ENCODE peak calls at places on chromosomes 3 and 15, in four cellular contexts. One of them, this sample, is unnamed.

GRCh38 chr3:27568393-27568792 is 84.2 kb upstream of the SLC4A7 start:
- DNase-seq in caudate nucleus: peak; percentile 6
- DNase-seq in upper lobe of left lung: peak; percentile 63
- DNase-seq in smooth muscle cell of the brain vasculature: no peak
- DNase-seq in this sample: peak; percentile 59

GRCh38 chr15:58190419-58190818 is 52.2 kb downstream of the AQP9 start:
- DNase-seq in caudate nucleus: no peak
- DNase-seq in upper lobe of left lung: no peak
- DNase-seq in smooth muscle cell of the brain vasculature: no peak
- DNase-seq in this sample: no peak

GRCh38 chr15:64180235-64180824 is 17.5 kb upstream of the PPIB start:
- DNase-seq in caudate nucleus: peak; percentile 88
- DNase-seq in upper lobe of left lung: no peak
- DNase-seq in smooth muscle cell of the brain vasculature: no peak
- DNase-seq in this sample: no peak

GRCh38 chr15:71800190-71800589 is 10.2 kb upstream of the NR2E3 start:
- DNase-seq in caudate nucleus: no peak
- DNase-seq in upper lobe of left lung: no peak
- DNase-seq in smooth muscle cell of the brain vasculature: no peak
- DNase-seq in this sample: no peak

GRCh38 chr3:166917437-166917836 is 462.7 kb downstream of the ZBBX start:
- DNase-seq in caudate nucleus: no peak
- DNase-seq in upper lobe of left lung: no peak
- DNase-seq in smooth muscle cell of the brain vasculature: no peak
- DNase-seq in this sample: no peak

GRCh38 chr3:60036803-60037202 is 987.0 kb upstream of the CFAP20DC start:
- DNase-seq in caudate nucleus: no peak
- DNase-seq in upper lobe of left lung: no peak
- DNase-seq in smooth muscle cell of the brain vasculature: no peak
- DNase-seq in this sample: no peak

GRCh38 chr15:65785151-65785550 is 6.9 kb downstream of the DENND4A start:
- DNase-seq in caudate nucleus: no peak
- DNase-seq in upper lobe of left lung: no peak
- DNase-seq in smooth muscle cell of the brain vasculature: no peak
- DNase-seq in this sample: no peak

GRCh38 chr15:99454107-99454809 is 111.5 kb upstream of the MEF2A start:
- DNase-seq in caudate nucleus: no peak
- DNase-seq in upper lobe of left lung: no peak
- DNase-seq in smooth muscle cell of the brain vasculature: no peak
- DNase-seq in this sample: no peak

GRCh38 chr15:84840741-84841429 is 23.7 kb downstream of the ALPK3 start:
- DNase-seq in caudate nucleus: no peak
- DNase-seq in upper lobe of left lung: peak; percentile 93
- DNase-seq in smooth muscle cell of the brain vasculature: no peak
- DNase-seq in this sample: no peak

GRCh38 chr3:129829640-129830039 is 63.9 kb downstream of the TMCC1 start:
- DNase-seq in caudate nucleus: peak; percentile 80
- DNase-seq in upper lobe of left lung: peak; percentile 44
- DNase-seq in smooth muscle cell of the brain vasculature: peak; percentile 54
- DNase-seq in this sample: peak; percentile 71

GRCh38 chr3:78048698-78049097 is 1008.8 kb downstream of the ROBO2 start:
- DNase-seq in caudate nucleus: no peak
- DNase-seq in upper lobe of left lung: no peak
- DNase-seq in smooth muscle cell of the brain vasculature: no peak
- DNase-seq in this sample: no peak

GRCh38 chr3:13543251-13543650 is 5.7 kb upstream of the FBLN2 start:
- DNase-seq in caudate nucleus: no peak
- DNase-seq in upper lobe of left lung: peak; percentile 34
- DNase-seq in smooth muscle cell of the brain vasculature: peak; percentile 80
- DNase-seq in this sample: no peak

This sample was measured in SK-N-MC.